ENCODE peak calls at places on chromosome 7, in eight cellular contexts. X, R, D, S, C, Z, E and V are unnamed samples.

GRCh38 chr7:17054836-17055235 is 173.1 kb upstream of the AGR3 start:
- DNase-seq in X (no peak), R (no peak), D (no peak), S (no peak), C (no peak), Z (no peak), E (no peak), V (no peak)

GRCh38 chr7:150978136-150978789 is at the start of gene KCNH2:
- DNase-seq in X (no peak), R (peak; percentile 27), D (no peak), S (no peak), C (no peak), Z (no peak), E (no peak), V (peak; percentile 32)

GRCh38 chr7:26136831-26137230 is 15.2 kb upstream of the NFE2L3 start:
- DNase-seq in X (no peak), R (no peak), D (no peak), S (no peak), C (no peak), Z (no peak), E (no peak), V (no peak)

GRCh38 chr7:46131916-46132795 is 211.1 kb upstream of the IGFBP3 start:
- DNase-seq in X (no peak), R (no peak), D (no peak), S (no peak), C (no peak), Z (no peak), E (peak; percentile 44), V (no peak)

GRCh38 chr7:95766657-95767056 is 5.7 kb upstream of the DYNC1I1 start:
- DNase-seq in X (no peak), R (no peak), D (no peak), S (no peak), C (no peak), Z (no peak), E (no peak), V (no peak)

GRCh38 chr7:121515651-121516401 is 119.7 kb upstream of the FAM3C start:
- DNase-seq in X (no peak), R (no peak), D (no peak), S (no peak), C (no peak), Z (no peak), E (no peak), V (no peak)

GRCh38 chr7:50962962-50963374 is 180.3 kb upstream of the GRB10 start:
- DNase-seq in X (peak; percentile 62), R (no peak), D (no peak), S (peak; percentile 60), C (no peak), Z (no peak), E (no peak), V (no peak)

GRCh38 chr7:125927556-125927955 is 997.9 kb upstream of the POT1 start:
- DNase-seq in X (no peak), R (no peak), D (no peak), S (no peak), C (no peak), Z (no peak), E (no peak), V (no peak)

GRCh38 chr7:73585196-73585595 is 6.8 kb upstream of the TBL2 start:
- DNase-seq in X (no peak), R (no peak), D (no peak), S (no peak), C (no peak), Z (no peak), E (no peak), V (no peak)

GRCh38 chr7:374706-375490 is 84.9 kb downstream of the FOXL3 start:
- DNase-seq in X (peak; percentile 41), R (no peak), D (no peak), S (no peak), C (no peak), Z (peak; percentile 67), E (no peak), V (no peak)